ENCODE peak calls at places on chromosomes 3 and 15, in nine cellular contexts. One of them, this sample, is unnamed.
A peak's percentile ranks its signal among the peaks of the same experiment; 100 is the strongest.

GRCh38 chr3:43286886-43287301 is 554 bp downstream of the SNRK start:
- DNase-seq in BJ: no peak
- DNase-seq in fibroblast of lung: peak; percentile 15
- DNase-seq in stomach: no peak
- DNase-seq in HL-60: no peak
- DNase-seq in A549: peak; percentile 33
- DNase-seq in cardiac muscle cell: peak; percentile 57
- DNase-seq in uterus: no peak
- DNase-seq in psoas muscle: no peak
- DNase-seq in this sample: no peak

GRCh38 chr3:156459434-156459833 is 95.5 kb downstream of the SSR3 start:
- DNase-seq in psoas muscle: no peak
- DNase-seq in fibroblast of lung: no peak
- DNase-seq in uterus: no peak
- DNase-seq in A549: no peak
- DNase-seq in stomach: no peak
- DNase-seq in BJ: no peak
- DNase-seq in HL-60: no peak
- DNase-seq in cardiac muscle cell: no peak
- DNase-seq in this sample: no peak

GRCh38 chr3:197750863-197751737 is 1.4 kb downstream of the FYTTD1 start:
- DNase-seq in uterus: peak; percentile 69
- DNase-seq in fibroblast of lung: peak; percentile 45
- DNase-seq in A549: no peak
- DNase-seq in psoas muscle: peak; percentile 82
- DNase-seq in cardiac muscle cell: peak; percentile 8
- DNase-seq in stomach: peak; percentile 40
- DNase-seq in HL-60: peak; percentile 26
- DNase-seq in BJ: no peak
- DNase-seq in this sample: peak; percentile 60

GRCh38 chr3:48435774-48436476 is 4.0 kb downstream of the CCDC51 start:
- DNase-seq in cardiac muscle cell: peak; percentile 88
- DNase-seq in uterus: peak; percentile 89
- DNase-seq in BJ: no peak
- DNase-seq in HL-60: peak; percentile 54
- DNase-seq in psoas muscle: peak; percentile 83
- DNase-seq in stomach: peak; percentile 91
- DNase-seq in A549: peak; percentile 82
- DNase-seq in fibroblast of lung: peak; percentile 65
- DNase-seq in this sample: peak; percentile 87

GRCh38 chr15:99992611-99993231 is 259.5 kb upstream of the LYSMD4 start:
- DNase-seq in cardiac muscle cell: no peak
- DNase-seq in HL-60: no peak
- DNase-seq in A549: no peak
- DNase-seq in uterus: peak; percentile 7
- DNase-seq in BJ: no peak
- DNase-seq in fibroblast of lung: no peak
- DNase-seq in psoas muscle: no peak
- DNase-seq in stomach: no peak
- DNase-seq in this sample: no peak

GRCh38 chr15:40075298-40076044 is 33.2 kb downstream of the BMF start:
- DNase-seq in HL-60: no peak
- DNase-seq in cardiac muscle cell: no peak
- DNase-seq in A549: no peak
- DNase-seq in uterus: no peak
- DNase-seq in psoas muscle: no peak
- DNase-seq in BJ: no peak
- DNase-seq in fibroblast of lung: no peak
- DNase-seq in stomach: peak; percentile 73
- DNase-seq in this sample: no peak

GRCh38 chr3:19945405-19946290 is 1.2 kb upstream of the RAB5A start:
- DNase-seq in psoas muscle: no peak
- DNase-seq in BJ: no peak
- DNase-seq in cardiac muscle cell: no peak
- DNase-seq in uterus: peak; percentile 24
- DNase-seq in HL-60: no peak
- DNase-seq in A549: no peak
- DNase-seq in fibroblast of lung: no peak
- DNase-seq in stomach: no peak
- DNase-seq in this sample: peak; percentile 4

GRCh38 chr3:185813691-185814215 is 11.1 kb downstream of the IGF2BP2 start:
- DNase-seq in fibroblast of lung: peak; percentile 93
- DNase-seq in psoas muscle: no peak
- DNase-seq in uterus: no peak
- DNase-seq in A549: no peak
- DNase-seq in stomach: no peak
- DNase-seq in HL-60: no peak
- DNase-seq in BJ: no peak
- DNase-seq in cardiac muscle cell: peak; percentile 41
- DNase-seq in this sample: peak; percentile 75

GRCh38 chr3:188788621-188789081 is 383.1 kb upstream of the TPRG1 start:
- DNase-seq in uterus: no peak
- DNase-seq in BJ: peak; percentile 52
- DNase-seq in cardiac muscle cell: no peak
- DNase-seq in fibroblast of lung: peak; percentile 98
- DNase-seq in A549: no peak
- DNase-seq in HL-60: peak; percentile 65
- DNase-seq in stomach: no peak
- DNase-seq in psoas muscle: no peak
- DNase-seq in this sample: peak; percentile 99

GRCh38 chr3:50356553-50356952 is 2.8 kb downstream of the TMEM115 start:
- DNase-seq in A549: no peak
- DNase-seq in stomach: peak; percentile 60
- DNase-seq in HL-60: no peak
- DNase-seq in uterus: no peak
- DNase-seq in psoas muscle: no peak
- DNase-seq in fibroblast of lung: no peak
- DNase-seq in BJ: no peak
- DNase-seq in cardiac muscle cell: no peak
- DNase-seq in this sample: peak; percentile 44

GRCh38 chr3:45907769-45908705 is 21.7 kb downstream of the CCR9 start:
- DNase-seq in HL-60: no peak
- DNase-seq in cardiac muscle cell: no peak
- DNase-seq in stomach: no peak
- DNase-seq in A549: no peak
- DNase-seq in BJ: no peak
- DNase-seq in uterus: no peak
- DNase-seq in fibroblast of lung: peak; percentile 64
- DNase-seq in psoas muscle: no peak
- DNase-seq in this sample: peak; percentile 68

GRCh38 chr3:8563597-8563996 is 62.0 kb downstream of the LMCD1 start:
- DNase-seq in psoas muscle: no peak
- DNase-seq in stomach: no peak
- DNase-seq in cardiac muscle cell: no peak
- DNase-seq in BJ: no peak
- DNase-seq in uterus: no peak
- DNase-seq in fibroblast of lung: no peak
- DNase-seq in HL-60: no peak
- DNase-seq in A549: no peak
- DNase-seq in this sample: no peak

GRCh38 chr15:33968224-33968623 is at the start of gene CHRM5:
- DNase-seq in stomach: no peak
- DNase-seq in cardiac muscle cell: no peak
- DNase-seq in fibroblast of lung: no peak
- DNase-seq in BJ: no peak
- DNase-seq in uterus: no peak
- DNase-seq in A549: no peak
- DNase-seq in HL-60: no peak
- DNase-seq in psoas muscle: no peak
- DNase-seq in this sample: no peak

GRCh38 chr3:12741205-12741604 is 17.9 kb downstream of the TMEM40 start:
- DNase-seq in HL-60: no peak
- DNase-seq in stomach: no peak
- DNase-seq in uterus: no peak
- DNase-seq in BJ: no peak
- DNase-seq in fibroblast of lung: no peak
- DNase-seq in psoas muscle: no peak
- DNase-seq in A549: no peak
- DNase-seq in cardiac muscle cell: peak; percentile 95
- DNase-seq in this sample: no peak

GRCh38 chr3:127458698-127459097 is 131.8 kb downstream of the TPRA1 start:
- DNase-seq in A549: no peak
- DNase-seq in psoas muscle: no peak
- DNase-seq in fibroblast of lung: peak; percentile 6
- DNase-seq in stomach: no peak
- DNase-seq in cardiac muscle cell: peak; percentile 89
- DNase-seq in BJ: no peak
- DNase-seq in uterus: no peak
- DNase-seq in HL-60: no peak
- DNase-seq in this sample: no peak

DNA sequence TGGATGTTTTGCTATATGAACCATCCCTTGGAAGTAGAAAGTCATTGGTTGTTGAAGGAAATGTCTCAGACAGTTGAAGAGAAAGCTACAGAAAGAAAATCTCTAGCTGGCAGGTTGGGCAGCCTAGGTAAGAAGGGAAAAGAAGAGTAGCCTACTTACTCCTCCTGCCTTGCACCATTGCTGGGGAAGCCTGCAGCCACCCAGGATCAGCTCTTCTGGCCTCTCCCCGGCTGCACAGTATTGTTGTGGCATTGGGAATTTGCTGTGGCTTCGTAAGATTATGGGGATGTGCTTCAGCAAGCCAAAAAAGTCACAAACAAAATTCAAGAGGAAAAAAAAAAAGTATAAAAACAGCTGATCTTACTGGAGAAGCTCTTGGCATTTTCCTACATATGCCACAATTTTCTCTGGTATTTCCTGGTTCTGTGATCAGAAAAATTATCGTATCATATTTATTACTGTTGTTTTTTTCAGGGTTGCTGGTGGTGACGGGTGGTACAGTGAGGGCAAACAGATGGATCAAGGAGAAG is 154.2 kb downstream of the TIGIT start:
- DNase-seq in fibroblast of lung: no peak
- DNase-seq in HL-60: no peak
- DNase-seq in psoas muscle: no peak
- DNase-seq in A549: no peak
- DNase-seq in uterus: no peak
- DNase-seq in BJ: no peak
- DNase-seq in cardiac muscle cell: no peak
- DNase-seq in stomach: no peak
- DNase-seq in this sample: no peak
- H3K4me3 ChIP-seq in fibroblast of lung: no peak overlapping the region
- H3K4me3 ChIP-seq in HL-60: no peak overlapping the region
- H3K4me3 ChIP-seq in psoas muscle: no peak overlapping the region
- H3K4me3 ChIP-seq in A549: no peak overlapping the region
- H3K4me3 ChIP-seq in uterus: no peak overlapping the region
- H3K4me3 ChIP-seq in BJ: no peak overlapping the region
- H3K4me3 ChIP-seq in cardiac muscle cell: no peak overlapping the region
- H3K4me3 ChIP-seq in stomach: no peak overlapping the region
- H3K4me3 ChIP-seq in this sample: no peak overlapping the region

DNA sequence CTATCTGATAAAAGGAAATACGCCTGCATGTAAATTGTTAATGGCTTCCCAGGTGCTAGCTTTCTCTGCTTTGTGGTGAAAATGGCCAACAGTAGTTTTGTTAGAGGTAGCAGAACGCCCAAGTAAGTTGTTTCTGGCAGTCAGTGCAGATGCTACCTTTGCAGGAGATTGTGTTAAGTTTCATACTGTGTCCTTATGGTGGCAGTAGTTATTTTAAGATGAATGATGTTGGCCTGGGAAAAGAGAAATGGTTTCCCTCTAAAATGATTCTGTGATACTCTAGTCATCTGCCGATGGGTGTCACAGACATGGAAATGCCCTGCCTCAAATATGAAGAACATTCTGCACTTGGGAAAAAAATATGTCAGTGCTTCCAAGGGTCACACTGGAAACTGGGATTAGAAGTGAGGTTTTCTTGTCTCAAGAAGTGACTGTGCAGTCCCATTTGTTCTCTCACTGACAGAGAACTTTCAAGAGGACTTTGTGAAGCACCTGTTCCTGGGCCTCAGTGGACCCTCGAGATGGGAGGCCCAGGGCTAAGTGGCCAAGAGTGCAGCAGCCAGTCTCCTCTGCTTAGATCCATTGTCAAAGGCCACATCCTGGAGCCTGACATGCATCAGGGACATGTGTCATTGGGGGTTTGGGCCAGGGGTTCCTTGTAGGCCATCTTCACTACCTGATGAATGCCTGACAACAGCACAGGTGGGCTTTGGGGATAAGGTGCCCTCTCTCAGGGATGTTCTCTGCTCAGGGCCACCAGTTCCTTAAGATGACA is 393.3 kb downstream of the CACNA2D3 start:
- DNase-seq in uterus: no peak
- DNase-seq in cardiac muscle cell: no peak
- DNase-seq in BJ: no peak
- DNase-seq in A549: no peak
- DNase-seq in psoas muscle: no peak
- DNase-seq in HL-60: no peak
- DNase-seq in stomach: no peak
- DNase-seq in fibroblast of lung: no peak
- DNase-seq in this sample: no peak
- TF ChIP-seq CTCF in uterus: no peak
- TF ChIP-seq CTCF in cardiac muscle cell: no peak
- TF ChIP-seq CTCF in BJ: no peak
- TF ChIP-seq CTCF in A549: no peak
- TF ChIP-seq CTCF in psoas muscle: no peak
- TF ChIP-seq CTCF in HL-60: no peak
- TF ChIP-seq CTCF in stomach: no peak
- TF ChIP-seq CTCF in fibroblast of lung: no peak
- TF ChIP-seq CTCF in this sample: no peak

DNA sequence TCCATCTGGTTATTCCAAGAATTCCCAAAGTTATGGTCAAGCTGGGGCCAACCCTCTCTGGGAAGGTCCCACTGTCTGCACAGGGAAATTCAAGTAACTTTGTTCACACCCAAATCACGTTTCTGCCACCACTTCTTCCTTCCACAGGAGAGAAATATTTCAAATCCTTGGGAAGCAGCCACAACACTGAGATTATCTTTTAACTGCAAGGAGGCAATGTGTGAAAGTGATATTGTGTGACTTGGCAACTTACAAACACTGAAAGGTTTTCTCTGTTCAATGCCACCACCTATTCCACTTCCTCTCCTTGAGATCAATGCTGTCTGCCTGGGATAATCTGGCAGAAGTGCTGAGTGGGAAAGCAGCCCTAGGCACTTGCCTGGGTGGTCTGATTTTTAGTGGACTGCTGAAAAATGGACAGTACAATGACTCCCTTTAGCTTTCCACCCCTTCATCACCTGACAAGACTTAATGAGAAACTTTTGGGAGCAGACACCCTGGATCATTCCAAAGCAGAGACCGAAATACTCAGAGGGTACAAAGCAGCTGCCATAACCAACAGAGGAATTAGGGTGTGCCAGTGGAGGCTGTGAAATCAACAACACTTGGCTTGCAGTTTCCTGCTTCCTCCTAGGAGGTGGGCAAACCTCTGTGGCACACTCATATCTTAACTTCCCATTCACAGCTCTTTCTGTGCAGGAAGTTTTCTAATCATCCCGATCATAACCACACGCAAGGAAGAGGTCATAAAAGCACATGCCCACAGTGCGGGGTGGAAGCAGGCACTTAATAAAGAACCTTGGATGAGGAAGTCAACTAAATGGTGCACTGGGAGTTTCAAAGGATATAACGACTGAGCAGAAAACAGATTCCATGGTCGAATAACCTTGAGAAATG is 5.4 kb downstream of the SCAMP2 start:
- DNase-seq in A549: no peak
- DNase-seq in HL-60: peak; percentile 77
- DNase-seq in BJ: no peak
- DNase-seq in uterus: no peak
- DNase-seq in fibroblast of lung: no peak
- DNase-seq in stomach: peak; percentile 52
- DNase-seq in cardiac muscle cell: no peak
- DNase-seq in psoas muscle: no peak
- DNase-seq in this sample: no peak
- H3K4me3 ChIP-seq in A549: no peak overlapping the region
- H3K4me3 ChIP-seq in HL-60: no peak overlapping the region
- H3K4me3 ChIP-seq in BJ: no peak overlapping the region
- H3K4me3 ChIP-seq in uterus: no peak overlapping the region
- H3K4me3 ChIP-seq in fibroblast of lung: no peak overlapping the region
- H3K4me3 ChIP-seq in stomach: no peak overlapping the region
- H3K4me3 ChIP-seq in cardiac muscle cell: no peak overlapping the region
- H3K4me3 ChIP-seq in psoas muscle: no peak overlapping the region
- H3K4me3 ChIP-seq in this sample: no peak overlapping the region

GRCh38 chr3:123194552-123194951 is 7.2 kb upstream of the SEC22A start:
- DNase-seq in BJ: no peak
- DNase-seq in HL-60: no peak
- DNase-seq in stomach: peak; percentile 51
- DNase-seq in psoas muscle: no peak
- DNase-seq in A549: peak; percentile 36
- DNase-seq in fibroblast of lung: no peak
- DNase-seq in cardiac muscle cell: peak; percentile 39
- DNase-seq in uterus: no peak
- DNase-seq in this sample: peak; percentile 39
- TF ChIP-seq CTCF in BJ: peak; percentile 61
- TF ChIP-seq CTCF in HL-60: no peak
- TF ChIP-seq CTCF in stomach: peak; percentile 34
- TF ChIP-seq CTCF in psoas muscle: no peak
- TF ChIP-seq CTCF in A549: peak; percentile 39
- TF ChIP-seq CTCF in fibroblast of lung: peak; percentile 47
- TF ChIP-seq CTCF in cardiac muscle cell: peak; percentile 54
- TF ChIP-seq CTCF in uterus: no peak
- TF ChIP-seq CTCF in this sample: peak; percentile 46

This sample was measured in cardiac fibroblast.